ENCODE peak calls at places on chromosomes 2 and 18, in ten cellular contexts. One of them, this sample, is unnamed.

GRCh38 chr2:166070231-166070630 is 57.6 kb downstream of the SCN1A start:
- DNase-seq in hepatocyte: no peak
- DNase-seq in suprapubic skin: no peak
- DNase-seq in GM20000: no peak
- DNase-seq in BJ: no peak
- DNase-seq in AG04450: no peak
- DNase-seq in CD8-positive, alpha-beta T cell: no peak
- DNase-seq in HFF-Myc: no peak
- DNase-seq in nephron progenitor cell: no peak
- DNase-seq in mesothelial cell of epicardium: no peak
- DNase-seq in this sample: no peak

GRCh38 chr18:37565985-37566478 is 434 bp upstream of the CELF4 start:
- DNase-seq in HFF-Myc: no peak
- DNase-seq in suprapubic skin: no peak
- DNase-seq in mesothelial cell of epicardium: peak
- DNase-seq in CD8-positive, alpha-beta T cell: no peak
- DNase-seq in AG04450: no peak
- DNase-seq in hepatocyte: peak
- DNase-seq in GM20000: peak
- DNase-seq in BJ: no peak
- DNase-seq in nephron progenitor cell: peak
- DNase-seq in this sample: no peak

GRCh38 chr2:169715379-169716228 is 18.0 kb upstream of the KLHL23 start:
- DNase-seq in HFF-Myc: no peak
- DNase-seq in BJ: no peak
- DNase-seq in CD8-positive, alpha-beta T cell: no peak
- DNase-seq in hepatocyte: peak
- DNase-seq in mesothelial cell of epicardium: no peak
- DNase-seq in nephron progenitor cell: no peak
- DNase-seq in AG04450: no peak
- DNase-seq in GM20000: no peak
- DNase-seq in suprapubic skin: no peak
- DNase-seq in this sample: no peak

GRCh38 chr2:236603361-236604015 is 33.9 kb downstream of the ACKR3 start:
- DNase-seq in AG04450: no peak
- DNase-seq in suprapubic skin: no peak
- DNase-seq in GM20000: no peak
- DNase-seq in nephron progenitor cell: no peak
- DNase-seq in CD8-positive, alpha-beta T cell: no peak
- DNase-seq in BJ: no peak
- DNase-seq in HFF-Myc: no peak
- DNase-seq in hepatocyte: no peak
- DNase-seq in mesothelial cell of epicardium: no peak
- DNase-seq in this sample: no peak

GRCh38 chr18:9380571-9381390 is 46.2 kb downstream of the TWSG1 start:
- DNase-seq in HFF-Myc: peak
- DNase-seq in mesothelial cell of epicardium: no peak
- DNase-seq in suprapubic skin: no peak
- DNase-seq in GM20000: no peak
- DNase-seq in hepatocyte: no peak
- DNase-seq in BJ: peak
- DNase-seq in CD8-positive, alpha-beta T cell: no peak
- DNase-seq in AG04450: peak
- DNase-seq in nephron progenitor cell: no peak
- DNase-seq in this sample: no peak

GRCh38 chr2:110099036-110099420 is 16.6 kb downstream of the MALL start:
- DNase-seq in CD8-positive, alpha-beta T cell: no peak
- DNase-seq in mesothelial cell of epicardium: no peak
- DNase-seq in suprapubic skin: no peak
- DNase-seq in AG04450: no peak
- DNase-seq in GM20000: no peak
- DNase-seq in BJ: no peak
- DNase-seq in hepatocyte: no peak
- DNase-seq in HFF-Myc: no peak
- DNase-seq in nephron progenitor cell: no peak
- DNase-seq in this sample: no peak

GRCh38 chr2:140154711-140155110 is 1374.5 kb upstream of the NXPH2 start:
- DNase-seq in CD8-positive, alpha-beta T cell: no peak
- DNase-seq in suprapubic skin: no peak
- DNase-seq in GM20000: no peak
- DNase-seq in BJ: no peak
- DNase-seq in mesothelial cell of epicardium: no peak
- DNase-seq in hepatocyte: no peak
- DNase-seq in nephron progenitor cell: no peak
- DNase-seq in AG04450: no peak
- DNase-seq in HFF-Myc: no peak
- DNase-seq in this sample: no peak

GRCh38 chr2:219560037-219560892 is 11.1 kb downstream of the OBSL1 start:
- DNase-seq in AG04450: no peak
- DNase-seq in suprapubic skin: no peak
- DNase-seq in BJ: no peak
- DNase-seq in hepatocyte: no peak
- DNase-seq in nephron progenitor cell: no peak
- DNase-seq in mesothelial cell of epicardium: no peak
- DNase-seq in HFF-Myc: no peak
- DNase-seq in GM20000: peak
- DNase-seq in CD8-positive, alpha-beta T cell: no peak
- DNase-seq in this sample: no peak

GRCh38 chr2:42793314-42794270 is 1.2 kb upstream of the HAAO start:
- DNase-seq in suprapubic skin: no peak
- DNase-seq in AG04450: no peak
- DNase-seq in GM20000: no peak
- DNase-seq in BJ: no peak
- DNase-seq in CD8-positive, alpha-beta T cell: no peak
- DNase-seq in mesothelial cell of epicardium: no peak
- DNase-seq in HFF-Myc: no peak
- DNase-seq in nephron progenitor cell: no peak
- DNase-seq in hepatocyte: peak
- DNase-seq in this sample: no peak

GRCh38 chr2:42791606-42792005 is 777 bp downstream of the HAAO start:
- DNase-seq in BJ: no peak
- DNase-seq in suprapubic skin: no peak
- DNase-seq in AG04450: no peak
- DNase-seq in mesothelial cell of epicardium: no peak
- DNase-seq in HFF-Myc: no peak
- DNase-seq in hepatocyte: no peak
- DNase-seq in nephron progenitor cell: no peak
- DNase-seq in CD8-positive, alpha-beta T cell: no peak
- DNase-seq in GM20000: no peak
- DNase-seq in this sample: no peak

GRCh38 chr2:42792087-42792582 is 248 bp downstream of the HAAO start:
- DNase-seq in nephron progenitor cell: no peak
- DNase-seq in HFF-Myc: no peak
- DNase-seq in hepatocyte: no peak
- DNase-seq in CD8-positive, alpha-beta T cell: no peak
- DNase-seq in mesothelial cell of epicardium: no peak
- DNase-seq in BJ: no peak
- DNase-seq in GM20000: no peak
- DNase-seq in suprapubic skin: no peak
- DNase-seq in AG04450: no peak
- DNase-seq in this sample: no peak

GRCh38 chr2:42794271-42795046 is 2.1 kb upstream of the HAAO start:
- DNase-seq in CD8-positive, alpha-beta T cell: no peak
- DNase-seq in GM20000: peak
- DNase-seq in mesothelial cell of epicardium: no peak
- DNase-seq in AG04450: no peak
- DNase-seq in hepatocyte: peak
- DNase-seq in BJ: no peak
- DNase-seq in suprapubic skin: no peak
- DNase-seq in HFF-Myc: no peak
- DNase-seq in nephron progenitor cell: peak
- DNase-seq in this sample: no peak

DNA sequence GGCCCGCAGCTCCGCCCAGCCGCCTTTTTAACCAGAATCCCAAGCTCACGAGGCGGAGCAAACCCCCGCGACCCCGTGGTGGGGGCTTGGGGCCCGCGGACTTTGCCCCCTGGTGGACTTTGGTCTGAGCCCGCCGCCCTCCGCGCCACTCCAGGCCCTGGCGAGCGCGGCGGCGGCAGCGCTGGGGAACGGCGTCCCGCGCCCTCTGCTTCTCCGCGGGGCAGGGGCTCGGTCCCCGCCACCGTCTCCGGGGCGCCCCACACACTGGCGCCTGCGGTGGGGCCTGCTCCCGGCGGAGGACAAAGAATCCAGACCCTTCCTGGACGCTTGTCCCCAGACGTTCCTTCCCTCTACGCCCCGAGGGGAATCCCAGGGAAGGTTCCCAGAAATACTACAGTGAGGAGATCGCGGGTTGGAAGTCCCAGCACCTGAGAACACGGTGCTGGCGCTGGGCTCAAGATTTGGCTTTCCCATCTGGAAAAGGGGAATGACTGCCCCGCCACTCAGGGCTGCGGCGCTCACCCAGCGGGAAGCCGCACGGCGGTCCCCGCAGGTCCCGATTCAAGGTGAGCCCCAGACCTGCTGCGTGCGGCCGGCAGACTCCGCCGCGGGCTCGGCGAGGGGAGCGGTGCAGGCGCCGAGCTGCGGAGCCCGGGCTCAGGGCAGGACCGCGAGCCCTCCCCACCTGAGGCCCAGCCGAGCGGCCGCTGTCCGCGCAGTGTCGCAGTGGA is at the start of gene HAAO:
- DNase-seq in HFF-Myc: no peak
- DNase-seq in GM20000: peak
- DNase-seq in mesothelial cell of epicardium: peak
- DNase-seq in hepatocyte: peak
- DNase-seq in nephron progenitor cell: peak
- DNase-seq in AG04450: no peak
- DNase-seq in CD8-positive, alpha-beta T cell: no peak
- DNase-seq in BJ: no peak
- DNase-seq in suprapubic skin: no peak
- DNase-seq in this sample: no peak
- TF ChIP-seq CTCF in HFF-Myc: no peak
- TF ChIP-seq CTCF in GM20000: no peak
- TF ChIP-seq CTCF in mesothelial cell of epicardium: no peak
- TF ChIP-seq CTCF in hepatocyte: peak
- TF ChIP-seq CTCF in nephron progenitor cell: peak
- TF ChIP-seq CTCF in AG04450: no peak
- TF ChIP-seq CTCF in CD8-positive, alpha-beta T cell: no peak
- TF ChIP-seq CTCF in BJ: peak
- TF ChIP-seq CTCF in suprapubic skin: no peak
- TF ChIP-seq CTCF in this sample: peak

GRCh38 chr2:75466708-75467311 is 93.9 kb downstream of the EVA1A start:
- DNase-seq in CD8-positive, alpha-beta T cell: no peak
- DNase-seq in BJ: no peak
- DNase-seq in nephron progenitor cell: peak
- DNase-seq in hepatocyte: peak
- DNase-seq in mesothelial cell of epicardium: no peak
- DNase-seq in GM20000: peak
- DNase-seq in suprapubic skin: no peak
- DNase-seq in HFF-Myc: no peak
- DNase-seq in AG04450: no peak
- DNase-seq in this sample: no peak
- TF ChIP-seq CTCF in CD8-positive, alpha-beta T cell: peak
- TF ChIP-seq CTCF in BJ: peak
- TF ChIP-seq CTCF in nephron progenitor cell: peak
- TF ChIP-seq CTCF in hepatocyte: peak
- TF ChIP-seq CTCF in mesothelial cell of epicardium: peak
- TF ChIP-seq CTCF in GM20000: peak
- TF ChIP-seq CTCF in suprapubic skin: no peak
- TF ChIP-seq CTCF in HFF-Myc: peak
- TF ChIP-seq CTCF in AG04450: peak
- TF ChIP-seq CTCF in this sample: peak

GRCh38 chr18:36409779-36410178 is 112.3 kb downstream of the FHOD3 start:
- DNase-seq in CD8-positive, alpha-beta T cell: no peak
- DNase-seq in HFF-Myc: no peak
- DNase-seq in nephron progenitor cell: no peak
- DNase-seq in hepatocyte: no peak
- DNase-seq in BJ: no peak
- DNase-seq in AG04450: no peak
- DNase-seq in GM20000: no peak
- DNase-seq in suprapubic skin: no peak
- DNase-seq in mesothelial cell of epicardium: no peak
- DNase-seq in this sample: no peak

GRCh38 chr18:36408606-36409005 is 111.1 kb downstream of the FHOD3 start:
- DNase-seq in CD8-positive, alpha-beta T cell: no peak
- DNase-seq in BJ: no peak
- DNase-seq in nephron progenitor cell: no peak
- DNase-seq in suprapubic skin: no peak
- DNase-seq in HFF-Myc: no peak
- DNase-seq in GM20000: no peak
- DNase-seq in mesothelial cell of epicardium: no peak
- DNase-seq in AG04450: no peak
- DNase-seq in hepatocyte: no peak
- DNase-seq in this sample: no peak

GRCh38 chr18:36410346-36410745 is 112.8 kb downstream of the FHOD3 start:
- DNase-seq in hepatocyte: no peak
- DNase-seq in nephron progenitor cell: no peak
- DNase-seq in CD8-positive, alpha-beta T cell: no peak
- DNase-seq in GM20000: no peak
- DNase-seq in suprapubic skin: no peak
- DNase-seq in HFF-Myc: no peak
- DNase-seq in mesothelial cell of epicardium: no peak
- DNase-seq in BJ: no peak
- DNase-seq in AG04450: no peak
- DNase-seq in this sample: no peak

GRCh38 chr18:36412778-36413177 is 115.3 kb downstream of the FHOD3 start:
- DNase-seq in HFF-Myc: no peak
- DNase-seq in suprapubic skin: no peak
- DNase-seq in AG04450: no peak
- DNase-seq in nephron progenitor cell: no peak
- DNase-seq in BJ: no peak
- DNase-seq in CD8-positive, alpha-beta T cell: no peak
- DNase-seq in mesothelial cell of epicardium: no peak
- DNase-seq in GM20000: peak
- DNase-seq in hepatocyte: peak
- DNase-seq in this sample: no peak

DNA sequence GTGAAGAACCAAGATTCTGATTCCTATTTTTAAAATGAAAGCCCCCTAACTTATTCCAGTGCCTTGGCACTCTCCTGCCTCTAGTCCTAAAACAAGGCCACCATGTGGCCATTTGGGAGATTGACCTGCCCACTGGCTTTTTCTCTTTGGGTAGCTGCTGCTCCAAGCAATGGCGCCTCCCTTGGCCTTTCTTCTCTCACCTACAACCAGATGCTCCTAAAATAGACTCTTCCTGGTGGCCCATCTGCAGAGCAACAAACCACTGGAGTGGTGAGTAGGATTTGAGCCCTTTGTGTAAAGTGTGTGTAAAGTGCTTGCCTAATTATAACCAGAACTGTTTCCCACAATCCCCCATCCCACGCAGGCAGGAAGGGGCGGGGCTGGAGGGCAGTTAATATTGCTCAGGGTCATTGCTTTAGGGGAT is 114.2 kb downstream of the FHOD3 start:
- DNase-seq in HFF-Myc: peak
- DNase-seq in mesothelial cell of epicardium: no peak
- DNase-seq in GM20000: peak
- DNase-seq in BJ: no peak
- DNase-seq in suprapubic skin: no peak
- DNase-seq in nephron progenitor cell: peak
- DNase-seq in CD8-positive, alpha-beta T cell: no peak
- DNase-seq in hepatocyte: no peak
- DNase-seq in AG04450: no peak
- DNase-seq in this sample: no peak
- TF ChIP-seq CTCF in HFF-Myc: peak
- TF ChIP-seq CTCF in mesothelial cell of epicardium: no peak
- TF ChIP-seq CTCF in GM20000: no peak
- TF ChIP-seq CTCF in BJ: peak
- TF ChIP-seq CTCF in suprapubic skin: no peak
- TF ChIP-seq CTCF in nephron progenitor cell: peak
- TF ChIP-seq CTCF in CD8-positive, alpha-beta T cell: no peak
- TF ChIP-seq CTCF in hepatocyte: no peak
- TF ChIP-seq CTCF in AG04450: peak
- TF ChIP-seq CTCF in this sample: peak

DNA sequence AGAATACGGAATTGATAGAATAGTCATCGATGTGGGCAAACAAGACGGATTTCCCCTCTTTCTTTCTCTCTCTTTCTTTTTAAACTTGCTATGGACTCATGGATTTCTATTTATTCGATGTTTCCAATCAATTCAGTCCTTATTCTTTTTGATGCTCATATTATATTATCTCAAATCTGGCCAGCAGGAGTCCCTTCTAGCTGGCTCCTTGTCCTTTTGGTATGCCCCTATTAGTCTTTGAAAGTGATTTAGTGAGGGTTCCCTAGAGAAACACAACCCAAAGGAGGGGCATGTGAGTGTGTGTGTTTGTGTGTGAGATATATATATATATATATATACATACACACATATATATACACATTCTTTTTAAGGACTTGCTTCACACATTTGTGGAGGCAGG is 23.5 kb upstream of the BIN1 start:
- DNase-seq in GM20000: no peak
- DNase-seq in mesothelial cell of epicardium: no peak
- DNase-seq in CD8-positive, alpha-beta T cell: no peak
- DNase-seq in BJ: no peak
- DNase-seq in nephron progenitor cell: no peak
- DNase-seq in AG04450: no peak
- DNase-seq in hepatocyte: no peak
- DNase-seq in HFF-Myc: no peak
- DNase-seq in suprapubic skin: no peak
- DNase-seq in this sample: no peak
- TF ChIP-seq CTCF in GM20000: no peak
- TF ChIP-seq CTCF in mesothelial cell of epicardium: no peak
- TF ChIP-seq CTCF in CD8-positive, alpha-beta T cell: no peak
- TF ChIP-seq CTCF in BJ: no peak
- TF ChIP-seq CTCF in nephron progenitor cell: no peak
- TF ChIP-seq CTCF in AG04450: no peak
- TF ChIP-seq CTCF in hepatocyte: no peak
- TF ChIP-seq CTCF in HFF-Myc: no peak
- TF ChIP-seq CTCF in suprapubic skin: no peak
- TF ChIP-seq CTCF in this sample: peak

This sample was measured in chondrocyte.